ENCODE peak calls at places on chromosomes 16 and 17, in five cellular contexts. Z is H9; H is C1 segment of cervical spinal cord; M is CD8-positive, alpha-beta T cell; K is DMS153. A is an unnamed sample.

GRCh38 chr16:22278841-22279240 is 18.4 kb upstream of the POLR3E start:
- DNase-seq in M (no peak), K (no peak), Z (peak; percentile 62), H (no peak), A (no peak)

GRCh38 chr17:59418732-59419166 is 87.3 kb downstream of the YPEL2 start:
- DNase-seq in H (no peak), Z (no peak), M (no peak), K (no peak), A (no peak)

GRCh38 chr16:72974142-72974769 is 73.7 kb downstream of the ZFHX3 start:
- DNase-seq in H (no peak), M (no peak), Z (no peak), K (peak; percentile 65), A (no peak)

GRCh38 chr17:44044092-44044491 is 22.4 kb downstream of the LSM12 start:
- DNase-seq in M (no peak), Z (no peak), K (no peak), H (no peak), A (no peak)

GRCh38 chr17:41777157-41777578 is 9.3 kb downstream of the JUP start:
- DNase-seq in Z (peak; percentile 77), K (peak; percentile 35), H (peak; percentile 58), M (no peak), A (no peak)

GRCh38 chr16:15897834-15898254 is 9.4 kb upstream of the CEP20 start:
- DNase-seq in Z (no peak), K (no peak), H (no peak), M (no peak), A (no peak)

GRCh38 chr17:57674894-57675293 is 70.2 kb downstream of the CCDC182 start:
- DNase-seq in K (no peak), M (no peak), H (no peak), Z (no peak), A (no peak)

GRCh38 chr17:80687819-80688218 is 143.2 kb downstream of the RPTOR start:
- DNase-seq in K (no peak), Z (no peak), M (no peak), H (no peak), A (no peak)

GRCh38 chr17:76584427-76585047 is 1.1 kb downstream of the ST6GALNAC2 start:
- DNase-seq in H (no peak), Z (no peak), M (no peak), K (no peak), A (no peak)

GRCh38 chr16:22739077-22739476 is 74.9 kb upstream of the HS3ST2 start:
- DNase-seq in Z (no peak), M (no peak), K (no peak), H (no peak), A (no peak)

GRCh38 chr17:36212958-36213357 is 2.1 kb downstream of the CCL4L2 start:
- DNase-seq in Z (no peak), K (no peak), M (no peak), H (no peak), A (no peak)

A was measured in tibial nerve.